ENCODE peak calls at places on chromosome 14, in six cellular contexts. Q is endothelial cell of umbilical vein, M is hepatocyte, N is GM23338, V is fibroblast of lung, B is MM.1S. D is an unnamed sample.

GRCh38 chr14:71324767-71325272 is 417.6 kb downstream of the PCNX1 start:
- DNase-seq in M (peak; percentile 20), V (no peak), Q (no peak), N (peak; percentile 66), B (no peak), D (peak; percentile 81)

GRCh38 chr14:59215353-59215752 is 26.9 kb downstream of the DAAM1 start:
- DNase-seq in N (no peak), Q (peak; percentile 22), V (peak; percentile 91), M (peak; percentile 40), B (no peak), D (no peak)

GRCh38 chr14:20492486-20492885 is 12.9 kb upstream of the RNASE10 start:
- DNase-seq in B (no peak), Q (no peak), V (no peak), M (no peak), N (no peak), D (no peak)

GRCh38 chr14:53902307-53902706 is 54.3 kb downstream of the BMP4 start:
- DNase-seq in B (no peak), V (peak; percentile 25), N (no peak), Q (no peak), M (no peak), D (no peak)

GRCh38 chr14:51821822-51822221 is 38.6 kb upstream of the GNG2 start:
- DNase-seq in M (no peak), Q (no peak), N (no peak), V (peak; percentile 83), B (no peak), D (no peak)

GRCh38 chr14:66105819-66106218 is 380.4 kb upstream of the CCDC196 start:
- DNase-seq in Q (peak; percentile 71), M (no peak), B (no peak), V (no peak), N (no peak), D (no peak)

GRCh38 chr14:103074699-103075341 is 9.2 kb upstream of the LBHD2 start:
- DNase-seq in B (no peak), Q (no peak), M (peak; percentile 75), V (no peak), N (peak; percentile 57), D (no peak)

GRCh38 chr14:89445252-89445973 is 28.4 kb upstream of the FOXN3 start:
- DNase-seq in V (no peak), Q (no peak), M (no peak), B (no peak), N (no peak), D (no peak)

GRCh38 chr14:72894623-72895378 is 900 bp upstream of the DPF3 start:
- DNase-seq in B (no peak), V (no peak), N (peak; percentile 68), M (peak; percentile 57), Q (peak; percentile 59), D (peak; percentile 47)

GRCh38 chr14:95998656-95999055 is 40.5 kb upstream of the C14orf132 start:
- DNase-seq in Q (no peak), V (peak; percentile 70), N (no peak), M (no peak), B (no peak), D (peak; percentile 42)

GRCh38 chr14:64823305-64823985 is 56.3 kb downstream of the SPTB start:
- DNase-seq in B (peak; percentile 46), V (peak; percentile 54), M (peak; percentile 91), N (peak; percentile 90), Q (peak; percentile 36), D (peak; percentile 74)

GRCh38 chr14:21049263-21049662 is 7.1 kb downstream of the RNASE7 start:
- DNase-seq in N (no peak), M (no peak), V (peak; percentile 10), B (no peak), Q (no peak), D (no peak)

GRCh38 chr14:92352158-92352985 is 29.4 kb downstream of the SLC24A4 start:
- DNase-seq in B (no peak), Q (no peak), M (no peak), N (peak; percentile 69), V (peak; percentile 22), D (peak; percentile 50)

GRCh38 chr14:40674503-40674902 is 932.2 kb upstream of the LRFN5 start:
- DNase-seq in M (no peak), B (no peak), V (no peak), N (no peak), Q (no peak), D (no peak)

DNA sequence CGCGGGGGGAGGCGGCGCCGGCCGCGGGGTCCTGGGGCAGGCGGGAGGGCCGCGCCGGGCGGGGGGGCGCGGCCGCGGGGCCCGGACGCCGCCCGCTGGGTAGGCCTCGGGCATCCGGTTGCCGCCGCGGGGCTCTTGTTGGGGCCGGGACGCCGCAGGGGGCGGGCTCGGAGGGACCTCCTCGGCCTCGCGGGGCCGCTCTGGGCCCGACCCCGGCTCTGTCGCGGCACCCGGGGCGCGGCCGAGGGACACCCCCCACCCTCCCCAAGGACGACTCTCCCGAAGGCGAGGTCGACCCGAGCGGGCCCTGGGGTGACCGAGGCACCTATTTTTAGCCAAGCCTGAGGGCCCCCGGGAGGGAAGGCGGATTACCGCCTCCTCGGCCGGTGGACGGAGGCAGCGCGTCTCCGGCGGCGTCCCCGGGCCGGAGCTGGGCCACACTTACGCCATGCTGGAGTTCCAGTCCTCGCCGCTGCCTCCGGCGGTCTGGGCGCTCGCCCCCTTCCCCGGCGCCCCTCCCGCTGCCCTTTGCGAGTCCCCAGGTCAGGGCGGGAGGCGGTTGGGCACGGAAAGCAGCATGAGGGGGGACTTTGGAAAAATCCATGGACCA is 499 bp downstream of the KTN1 start:
- DNase-seq in V (no peak), B (peak; percentile 26), N (peak; percentile 45), Q (peak; percentile 35), M (peak; percentile 71), D (peak; percentile 36)
- TF ChIP-seq EZH2 in V (no peak), B (no peak), N (no peak), Q (no peak), M (no peak), D (no peak)

DNA sequence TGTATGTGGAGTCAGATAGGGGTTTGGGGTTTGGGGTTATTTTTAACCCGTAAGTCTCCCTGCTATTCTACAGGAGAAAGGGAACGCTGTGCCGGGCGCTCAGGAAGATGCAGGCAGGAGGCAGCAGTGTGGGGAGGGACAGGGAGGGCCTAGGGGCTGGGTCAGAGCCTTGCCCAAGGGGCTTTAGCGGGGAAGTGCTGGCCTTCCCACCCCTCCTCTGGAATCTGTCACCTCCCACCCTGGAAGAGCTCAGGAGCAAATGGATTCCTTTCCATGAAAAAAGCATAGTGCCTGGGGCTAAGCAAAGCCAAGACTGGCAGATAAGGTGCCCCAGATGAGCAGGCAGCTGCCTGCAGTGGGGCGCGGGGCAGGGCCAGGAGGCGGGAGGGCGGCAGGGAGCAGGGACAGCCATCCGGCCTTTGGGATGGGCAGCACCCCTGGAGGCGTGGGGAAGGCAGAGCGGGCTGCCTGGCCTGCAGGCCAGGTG is 7.3 kb upstream of the INF2 start:
- DNase-seq in Q (no peak), N (peak; percentile 89), B (no peak), M (no peak), V (no peak), D (no peak)
- H3K27ac ChIP-seq in Q (peak overlapping the region; percentile 19), N (peak overlapping the region; percentile 99), B (no peak overlapping the region), M (peak overlapping the region; percentile 95), V (peak overlapping the region; percentile 96), D (peak overlapping the region; percentile 97)

GRCh38 chr14:55102141-55102547 is 26.9 kb upstream of the LGALS3 start:
- DNase-seq in N (peak; percentile 49), B (peak; percentile 88), M (peak; percentile 70), V (peak; percentile 100), Q (peak; percentile 98), D (peak; percentile 97)

GRCh38 chr14:55101698-55102097 is 27.4 kb upstream of the LGALS3 start:
- DNase-seq in N (no peak), B (no peak), M (no peak), V (no peak), Q (no peak), D (no peak)

GRCh38 chr14:55104051-55104954 is 24.7 kb upstream of the LGALS3 start:
- DNase-seq in N (no peak), B (no peak), Q (no peak), M (no peak), V (no peak), D (no peak)

GRCh38 chr14:55105991-55106390 is 23.1 kb upstream of the LGALS3 start:
- DNase-seq in B (no peak), N (no peak), M (no peak), Q (no peak), V (no peak), D (no peak)

GRCh38 chr14:55103005-55103640 is 25.9 kb upstream of the LGALS3 start:
- DNase-seq in B (peak; percentile 61), N (peak; percentile 84), Q (peak; percentile 86), V (peak; percentile 97), M (peak; percentile 93), D (peak; percentile 55)
- H3K4me3 ChIP-seq in B (peak overlapping the region; percentile 33), N (peak overlapping the region; percentile 4), Q (no peak overlapping the region), V (peak overlapping the region; percentile 5), M (no peak overlapping the region), D (no peak overlapping the region)

GRCh38 chr14:56794557-56795283 is 15.6 kb downstream of the OTX2 start:
- DNase-seq in V (no peak), B (no peak), Q (no peak), N (peak; percentile 65), M (peak; percentile 22), D (no peak)
- TF ChIP-seq EZH2 in V (no peak), B (no peak), Q (peak; percentile 88), N (peak; percentile 31), M (peak; percentile 95), D (no peak)

GRCh38 chr14:87691482-87691881 is 301.5 kb downstream of the GALC start:
- DNase-seq in M (peak; percentile 39), N (no peak), Q (no peak), B (no peak), V (no peak), D (no peak)
- H3K27ac ChIP-seq in M (no peak overlapping the region), N (no peak overlapping the region), Q (no peak overlapping the region), B (no peak overlapping the region), V (no peak overlapping the region), D (no peak overlapping the region)

GRCh38 chr14:62118871-62119270 is 356.7 kb downstream of the SNAPC1 start:
- DNase-seq in N (no peak), Q (no peak), B (no peak), M (no peak), V (no peak), D (no peak)

GRCh38 chr14:62118461-62118860 is 356.2 kb downstream of the SNAPC1 start:
- DNase-seq in B (no peak), V (no peak), N (no peak), Q (no peak), M (no peak), D (no peak)

GRCh38 chr14:62117010-62117717 is 354.9 kb downstream of the SNAPC1 start:
- DNase-seq in M (peak; percentile 88), V (peak; percentile 74), N (peak; percentile 99), Q (peak; percentile 60), B (peak; percentile 69), D (peak; percentile 91)

DNA sequence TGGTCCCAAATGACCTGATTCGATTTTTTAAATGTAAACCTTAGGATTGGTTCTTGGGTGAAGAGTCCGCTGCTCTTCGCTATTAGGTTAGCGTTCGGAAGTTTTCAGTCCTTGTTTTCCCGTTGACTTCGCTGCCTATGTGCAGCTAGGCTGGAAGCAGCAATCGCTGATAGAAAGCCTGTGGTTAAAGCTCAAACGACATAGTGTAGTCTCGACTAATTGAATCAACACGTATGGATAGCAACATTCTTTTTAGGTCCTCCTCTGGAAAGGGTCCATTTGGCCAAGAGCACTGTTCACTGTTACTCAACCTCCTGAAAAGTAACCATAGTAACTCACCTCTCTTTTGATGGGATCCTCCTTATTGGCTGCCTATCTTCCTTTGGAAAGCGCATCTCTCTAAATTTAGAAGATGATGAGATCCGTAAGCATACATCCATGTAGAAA is 355.5 kb downstream of the SNAPC1 start:
- DNase-seq in M (no peak), B (no peak), N (no peak), Q (no peak), V (peak; percentile 7), D (no peak)
- H3K4me3 ChIP-seq in M (peak overlapping the region; percentile 12), B (no peak overlapping the region), N (peak overlapping the region; percentile 79), Q (no peak overlapping the region), V (no peak overlapping the region), D (peak overlapping the region; percentile 38)

D was measured in A673.